ENCODE peak calls at places on chromosomes 5 and 9, in six cellular contexts. One of them, this sample, is unnamed.

GRCh38 chr9:5690278-5690677 is 61.4 kb downstream of the RIC1 start:
- DNase-seq in IMR-90: no peak
- DNase-seq in tibial nerve: no peak
- DNase-seq in kidney: no peak
- DNase-seq in AG09309: no peak
- DNase-seq in endothelial cell: no peak
- DNase-seq in this sample: no peak

GRCh38 chr5:143229896-143230675 is 173.4 kb downstream of the NR3C1 start:
- DNase-seq in AG09309: peak; percentile 28
- DNase-seq in tibial nerve: no peak
- DNase-seq in kidney: peak; percentile 83
- DNase-seq in IMR-90: no peak
- DNase-seq in endothelial cell: no peak
- DNase-seq in this sample: no peak

GRCh38 chr5:157497875-157498611 is 38.0 kb downstream of the NIPAL4 start:
- DNase-seq in AG09309: no peak
- DNase-seq in tibial nerve: no peak
- DNase-seq in IMR-90: no peak
- DNase-seq in kidney: no peak
- DNase-seq in endothelial cell: no peak
- DNase-seq in this sample: no peak

GRCh38 chr5:68845121-68845520 is 248.7 kb upstream of the SLC30A5 start:
- DNase-seq in AG09309: no peak
- DNase-seq in kidney: no peak
- DNase-seq in endothelial cell: no peak
- DNase-seq in IMR-90: no peak
- DNase-seq in tibial nerve: no peak
- DNase-seq in this sample: no peak

GRCh38 chr5:77971965-77972544 is 195.9 kb upstream of the TBCA start:
- DNase-seq in IMR-90: no peak
- DNase-seq in AG09309: no peak
- DNase-seq in endothelial cell: no peak
- DNase-seq in tibial nerve: no peak
- DNase-seq in kidney: no peak
- DNase-seq in this sample: no peak

GRCh38 chr5:149777382-149777781 is 47.3 kb downstream of the PPARGC1B start:
- DNase-seq in endothelial cell: no peak
- DNase-seq in IMR-90: no peak
- DNase-seq in tibial nerve: no peak
- DNase-seq in AG09309: no peak
- DNase-seq in kidney: peak; percentile 61
- DNase-seq in this sample: no peak

GRCh38 chr5:126917918-126918623 is 112.3 kb downstream of the MARCHF3 start:
- DNase-seq in endothelial cell: no peak
- DNase-seq in tibial nerve: no peak
- DNase-seq in IMR-90: peak; percentile 74
- DNase-seq in kidney: no peak
- DNase-seq in AG09309: no peak
- DNase-seq in this sample: no peak

GRCh38 chr5:177453852-177454396 is 7.3 kb downstream of the PRR7 start:
- DNase-seq in IMR-90: no peak
- DNase-seq in kidney: peak; percentile 87
- DNase-seq in tibial nerve: no peak
- DNase-seq in AG09309: no peak
- DNase-seq in endothelial cell: no peak
- DNase-seq in this sample: no peak

GRCh38 chr5:160173-160510 is 31.2 kb upstream of the LRRC14B start:
- DNase-seq in endothelial cell: no peak
- DNase-seq in IMR-90: peak; percentile 65
- DNase-seq in kidney: no peak
- DNase-seq in AG09309: no peak
- DNase-seq in tibial nerve: no peak
- DNase-seq in this sample: peak; percentile 70

GRCh38 chr5:173327948-173328895 is at the start of gene STC2:
- DNase-seq in IMR-90: peak; percentile 94
- DNase-seq in AG09309: peak; percentile 86
- DNase-seq in endothelial cell: peak; percentile 75
- DNase-seq in tibial nerve: no peak
- DNase-seq in kidney: peak; percentile 83
- DNase-seq in this sample: no peak

GRCh38 chr9:12958279-12958678 is 183.5 kb downstream of the LURAP1L start:
- DNase-seq in tibial nerve: no peak
- DNase-seq in kidney: no peak
- DNase-seq in endothelial cell: no peak
- DNase-seq in IMR-90: no peak
- DNase-seq in AG09309: no peak
- DNase-seq in this sample: no peak

GRCh38 chr9:134689320-134690181 is 47.9 kb downstream of the COL5A1 start:
- DNase-seq in IMR-90: peak; percentile 49
- DNase-seq in endothelial cell: peak; percentile 86
- DNase-seq in AG09309: no peak
- DNase-seq in kidney: peak; percentile 80
- DNase-seq in tibial nerve: peak; percentile 69
- DNase-seq in this sample: no peak

GRCh38 chr5:171367424-171368370 is 20.0 kb upstream of the NPM1 start:
- DNase-seq in tibial nerve: no peak
- DNase-seq in kidney: peak; percentile 30
- DNase-seq in endothelial cell: no peak
- DNase-seq in AG09309: peak; percentile 44
- DNase-seq in IMR-90: peak; percentile 50
- DNase-seq in this sample: peak; percentile 76

GRCh38 chr5:61162832-61163567 is 732 bp upstream of the SMIM15 start:
- DNase-seq in tibial nerve: no peak
- DNase-seq in kidney: no peak
- DNase-seq in IMR-90: peak; percentile 36
- DNase-seq in AG09309: no peak
- DNase-seq in endothelial cell: no peak
- DNase-seq in this sample: no peak

GRCh38 chr9:134179918-134180785 is 15.8 kb upstream of the RNU6ATAC start:
- DNase-seq in AG09309: no peak
- DNase-seq in IMR-90: no peak
- DNase-seq in tibial nerve: no peak
- DNase-seq in endothelial cell: no peak
- DNase-seq in kidney: peak; percentile 63
- DNase-seq in this sample: no peak

GRCh38 chr9:37061763-37062162 is 27.7 kb upstream of the PAX5 start:
- DNase-seq in endothelial cell: no peak
- DNase-seq in kidney: no peak
- DNase-seq in tibial nerve: no peak
- DNase-seq in AG09309: peak; percentile 25
- DNase-seq in IMR-90: peak; percentile 38
- DNase-seq in this sample: no peak

GRCh38 chr5:101390317-101390908 is 487.3 kb upstream of the ST8SIA4 start:
- DNase-seq in IMR-90: peak; percentile 45
- DNase-seq in AG09309: peak; percentile 14
- DNase-seq in endothelial cell: peak; percentile 62
- DNase-seq in tibial nerve: no peak
- DNase-seq in kidney: no peak
- DNase-seq in this sample: peak; percentile 44

GRCh38 chr5:58545912-58546311 is 37.0 kb upstream of the RAB3C start:
- DNase-seq in kidney: no peak
- DNase-seq in AG09309: no peak
- DNase-seq in tibial nerve: no peak
- DNase-seq in endothelial cell: no peak
- DNase-seq in IMR-90: no peak
- DNase-seq in this sample: no peak

GRCh38 chr5:104186100-104186499 is 623.5 kb upstream of the NUDT12 start:
- DNase-seq in endothelial cell: no peak
- DNase-seq in tibial nerve: no peak
- DNase-seq in kidney: no peak
- DNase-seq in AG09309: no peak
- DNase-seq in IMR-90: no peak
- DNase-seq in this sample: no peak

GRCh38 chr9:113853333-113853732 is 22.8 kb upstream of the ZNF618 start:
- DNase-seq in AG09309: no peak
- DNase-seq in tibial nerve: no peak
- DNase-seq in kidney: no peak
- DNase-seq in IMR-90: no peak
- DNase-seq in endothelial cell: no peak
- DNase-seq in this sample: no peak
- TF ChIP-seq CTCF in AG09309: peak; percentile 45
- TF ChIP-seq CTCF in tibial nerve: peak; percentile 24
- TF ChIP-seq CTCF in kidney: peak; percentile 65
- TF ChIP-seq CTCF in IMR-90: peak; percentile 22
- TF ChIP-seq CTCF in endothelial cell: no peak
- TF ChIP-seq CTCF in this sample: peak; percentile 38

GRCh38 chr5:154977409-154977808 is 36.1 kb upstream of the KIF4B start:
- DNase-seq in tibial nerve: no peak
- DNase-seq in IMR-90: peak; percentile 47
- DNase-seq in kidney: no peak
- DNase-seq in endothelial cell: no peak
- DNase-seq in AG09309: no peak
- DNase-seq in this sample: no peak

GRCh38 chr5:154971501-154971900 is 30.6 kb downstream of the MRPL22 start:
- DNase-seq in AG09309: no peak
- DNase-seq in kidney: no peak
- DNase-seq in IMR-90: peak; percentile 38
- DNase-seq in tibial nerve: no peak
- DNase-seq in endothelial cell: no peak
- DNase-seq in this sample: peak; percentile 33

GRCh38 chr5:154970759-154971158 is 29.9 kb downstream of the MRPL22 start:
- DNase-seq in tibial nerve: no peak
- DNase-seq in kidney: no peak
- DNase-seq in AG09309: no peak
- DNase-seq in endothelial cell: no peak
- DNase-seq in IMR-90: peak; percentile 52
- DNase-seq in this sample: no peak

GRCh38 chr5:154968953-154969352 is 28.1 kb downstream of the MRPL22 start:
- DNase-seq in IMR-90: no peak
- DNase-seq in AG09309: no peak
- DNase-seq in kidney: no peak
- DNase-seq in tibial nerve: no peak
- DNase-seq in endothelial cell: no peak
- DNase-seq in this sample: no peak

DNA sequence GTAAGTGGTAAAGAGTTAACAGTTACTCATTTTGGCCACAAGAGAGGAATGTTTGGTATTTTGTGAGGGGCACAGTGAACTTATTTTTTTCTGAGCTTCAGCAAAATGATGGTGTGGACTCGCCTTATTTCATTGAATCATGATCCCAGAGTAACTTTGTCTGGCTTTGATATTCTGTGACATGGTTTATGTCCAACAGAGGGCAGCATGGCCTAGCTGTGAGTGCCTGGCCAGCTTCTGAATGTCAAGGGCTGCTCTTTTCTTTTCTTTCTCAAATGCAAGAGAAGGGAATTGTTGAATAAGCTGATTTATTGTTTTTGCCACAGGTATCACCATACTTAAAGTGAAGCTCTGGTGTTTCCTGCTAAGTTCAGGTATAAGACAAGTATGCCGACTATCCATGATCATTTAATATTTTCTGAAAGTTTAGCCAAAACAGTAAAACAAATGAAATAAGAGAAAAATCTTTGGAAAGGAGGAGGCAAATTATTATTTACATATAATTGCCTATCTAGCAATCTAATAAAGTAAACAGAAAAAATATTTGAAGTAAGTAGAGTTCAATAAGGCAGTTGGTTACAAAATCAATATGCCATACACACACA is 31.7 kb downstream of the MRPL22 start:
- DNase-seq in tibial nerve: no peak
- DNase-seq in kidney: no peak
- DNase-seq in IMR-90: peak; percentile 53
- DNase-seq in AG09309: no peak
- DNase-seq in endothelial cell: peak; percentile 60
- DNase-seq in this sample: no peak
- TF ChIP-seq CTCF in tibial nerve: peak; percentile 46
- TF ChIP-seq CTCF in kidney: peak; percentile 24
- TF ChIP-seq CTCF in IMR-90: peak; percentile 67
- TF ChIP-seq CTCF in AG09309: peak; percentile 76
- TF ChIP-seq CTCF in endothelial cell: no peak
- TF ChIP-seq CTCF in this sample: peak; percentile 70

GRCh38 chr5:95043648-95044047 is 241.2 kb downstream of the MCTP1 start:
- DNase-seq in IMR-90: no peak
- DNase-seq in AG09309: no peak
- DNase-seq in tibial nerve: no peak
- DNase-seq in endothelial cell: no peak
- DNase-seq in kidney: no peak
- DNase-seq in this sample: no peak
- TF ChIP-seq CTCF in IMR-90: no peak
- TF ChIP-seq CTCF in AG09309: no peak
- TF ChIP-seq CTCF in tibial nerve: no peak
- TF ChIP-seq CTCF in endothelial cell: no peak
- TF ChIP-seq CTCF in kidney: no peak
- TF ChIP-seq CTCF in this sample: no peak

DNA sequence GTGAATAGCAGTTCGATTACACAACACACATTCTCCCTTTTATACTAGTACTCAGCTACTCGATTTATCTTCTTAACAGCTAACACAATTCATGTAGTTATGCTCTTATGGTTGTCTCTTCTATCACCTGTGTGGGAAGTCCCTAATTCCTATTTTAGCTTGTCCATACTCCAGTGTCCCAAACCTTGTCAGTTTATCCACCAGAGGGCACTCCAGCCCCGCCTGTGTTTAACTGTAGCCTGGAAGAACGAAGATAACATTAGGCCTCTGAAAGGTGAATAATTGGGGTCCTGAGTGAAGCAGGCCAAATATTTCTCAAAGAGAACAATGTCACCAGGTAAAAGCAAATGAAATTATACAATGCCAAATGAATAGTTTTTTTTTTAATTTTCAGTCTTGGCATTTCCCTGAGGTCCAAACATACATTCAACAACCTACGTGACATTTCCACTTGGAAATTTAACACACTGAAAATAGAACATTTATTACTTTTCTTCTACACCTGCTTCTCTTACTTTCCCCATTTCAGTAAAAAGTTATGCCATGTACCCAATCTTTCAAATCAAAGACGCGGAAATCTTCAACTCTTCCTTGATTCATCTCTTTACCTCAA is 560.7 kb downstream of the HTR1A start:
- DNase-seq in AG09309: no peak
- DNase-seq in endothelial cell: peak; percentile 78
- DNase-seq in IMR-90: peak; percentile 8
- DNase-seq in tibial nerve: peak; percentile 34
- DNase-seq in kidney: no peak
- DNase-seq in this sample: peak; percentile 12
- TF ChIP-seq CTCF in AG09309: peak; percentile 57
- TF ChIP-seq CTCF in endothelial cell: peak; percentile 79
- TF ChIP-seq CTCF in IMR-90: peak; percentile 57
- TF ChIP-seq CTCF in tibial nerve: peak; percentile 47
- TF ChIP-seq CTCF in kidney: peak; percentile 45
- TF ChIP-seq CTCF in this sample: peak; percentile 82

GRCh38 chr9:93107151-93107824 is 11.3 kb downstream of the CARD19 start:
- DNase-seq in kidney: peak; percentile 55
- DNase-seq in IMR-90: no peak
- DNase-seq in AG09309: no peak
- DNase-seq in tibial nerve: no peak
- DNase-seq in endothelial cell: no peak
- DNase-seq in this sample: no peak
- TF ChIP-seq CTCF in kidney: no peak
- TF ChIP-seq CTCF in IMR-90: no peak
- TF ChIP-seq CTCF in AG09309: no peak
- TF ChIP-seq CTCF in tibial nerve: no peak
- TF ChIP-seq CTCF in endothelial cell: no peak
- TF ChIP-seq CTCF in this sample: no peak

This sample was measured in astrocyte of the cerebellum.